ENCODE peak calls at places on chromosomes 3 and 15, in seven cellular contexts. One of them, this sample, is unnamed.

GRCh38 chr15:42695527-42696071 is 41.3 kb downstream of the CDAN1 start:
- DNase-seq in esophagus squamous epithelium: no peak
- DNase-seq in psoas muscle: no peak
- DNase-seq in iPS DF 6.9: no peak
- DNase-seq in ovary: no peak
- DNase-seq in CD4-positive, alpha-beta memory T cell: no peak
- DNase-seq in cardiac muscle cell: no peak
- DNase-seq in this sample: no peak

GRCh38 chr15:76987896-76988860 is 6.7 kb upstream of the PSTPIP1 start:
- DNase-seq in esophagus squamous epithelium: no peak
- DNase-seq in psoas muscle: peak; percentile 76
- DNase-seq in iPS DF 6.9: no peak
- DNase-seq in ovary: no peak
- DNase-seq in CD4-positive, alpha-beta memory T cell: no peak
- DNase-seq in cardiac muscle cell: no peak
- DNase-seq in this sample: no peak

GRCh38 chr3:124542483-124542882 is 187.8 kb upstream of the UMPS start:
- DNase-seq in esophagus squamous epithelium: no peak
- DNase-seq in psoas muscle: no peak
- DNase-seq in iPS DF 6.9: no peak
- DNase-seq in ovary: no peak
- DNase-seq in CD4-positive, alpha-beta memory T cell: no peak
- DNase-seq in cardiac muscle cell: no peak
- DNase-seq in this sample: no peak

GRCh38 chr3:63979093-63979492 is 44.2 kb downstream of the PSMD6 start:
- DNase-seq in esophagus squamous epithelium: no peak
- DNase-seq in psoas muscle: no peak
- DNase-seq in iPS DF 6.9: no peak
- DNase-seq in ovary: no peak
- DNase-seq in CD4-positive, alpha-beta memory T cell: peak; percentile 67
- DNase-seq in cardiac muscle cell: peak; percentile 88
- DNase-seq in this sample: peak; percentile 69

GRCh38 chr3:162096874-162097273 is 600.3 kb downstream of the OTOL1 start:
- DNase-seq in esophagus squamous epithelium: no peak
- DNase-seq in psoas muscle: no peak
- DNase-seq in iPS DF 6.9: no peak
- DNase-seq in ovary: no peak
- DNase-seq in CD4-positive, alpha-beta memory T cell: no peak
- DNase-seq in cardiac muscle cell: no peak
- DNase-seq in this sample: no peak

GRCh38 chr3:187919018-187919417 is 173.8 kb upstream of the BCL6 start:
- DNase-seq in esophagus squamous epithelium: no peak
- DNase-seq in psoas muscle: no peak
- DNase-seq in iPS DF 6.9: no peak
- DNase-seq in ovary: no peak
- DNase-seq in CD4-positive, alpha-beta memory T cell: peak; percentile 59
- DNase-seq in cardiac muscle cell: peak; percentile 20
- DNase-seq in this sample: peak; percentile 60

GRCh38 chr3:145333931-145334330 is 827.1 kb downstream of the PLOD2 start:
- DNase-seq in esophagus squamous epithelium: no peak
- DNase-seq in psoas muscle: no peak
- DNase-seq in iPS DF 6.9: no peak
- DNase-seq in ovary: no peak
- DNase-seq in CD4-positive, alpha-beta memory T cell: no peak
- DNase-seq in cardiac muscle cell: no peak
- DNase-seq in this sample: no peak

GRCh38 chr3:147843331-147843730 is 434.2 kb downstream of the ZIC1 start:
- DNase-seq in esophagus squamous epithelium: no peak
- DNase-seq in psoas muscle: no peak
- DNase-seq in iPS DF 6.9: no peak
- DNase-seq in ovary: no peak
- DNase-seq in CD4-positive, alpha-beta memory T cell: no peak
- DNase-seq in cardiac muscle cell: no peak
- DNase-seq in this sample: no peak

GRCh38 chr3:180646187-180646790 is 33.0 kb downstream of the CCDC39 start:
- DNase-seq in esophagus squamous epithelium: no peak
- DNase-seq in psoas muscle: no peak
- DNase-seq in iPS DF 6.9: no peak
- DNase-seq in ovary: no peak
- DNase-seq in CD4-positive, alpha-beta memory T cell: no peak
- DNase-seq in cardiac muscle cell: no peak
- DNase-seq in this sample: no peak

GRCh38 chr3:124841517-124841916 is 45.6 kb downstream of the ITGB5 start:
- DNase-seq in esophagus squamous epithelium: no peak
- DNase-seq in psoas muscle: no peak
- DNase-seq in iPS DF 6.9: no peak
- DNase-seq in ovary: no peak
- DNase-seq in CD4-positive, alpha-beta memory T cell: no peak
- DNase-seq in cardiac muscle cell: no peak
- DNase-seq in this sample: no peak

GRCh38 chr15:69732133-69732532 is 279.5 kb downstream of the RPLP1 start:
- DNase-seq in esophagus squamous epithelium: no peak
- DNase-seq in psoas muscle: no peak
- DNase-seq in iPS DF 6.9: no peak
- DNase-seq in ovary: no peak
- DNase-seq in CD4-positive, alpha-beta memory T cell: no peak
- DNase-seq in cardiac muscle cell: no peak
- DNase-seq in this sample: no peak

GRCh38 chr3:125032683-125033082 is 23.1 kb downstream of the HEG1 start:
- DNase-seq in esophagus squamous epithelium: no peak
- DNase-seq in psoas muscle: no peak
- DNase-seq in iPS DF 6.9: no peak
- DNase-seq in ovary: no peak
- DNase-seq in CD4-positive, alpha-beta memory T cell: no peak
- DNase-seq in cardiac muscle cell: no peak
- DNase-seq in this sample: no peak

GRCh38 chr15:90101130-90101968 is 919 bp downstream of the IDH2 start:
- DNase-seq in esophagus squamous epithelium: no peak
- DNase-seq in psoas muscle: peak; percentile 46
- DNase-seq in iPS DF 6.9: no peak
- DNase-seq in ovary: peak; percentile 48
- DNase-seq in CD4-positive, alpha-beta memory T cell: no peak
- DNase-seq in cardiac muscle cell: peak; percentile 36
- DNase-seq in this sample: peak; percentile 29

DNA sequence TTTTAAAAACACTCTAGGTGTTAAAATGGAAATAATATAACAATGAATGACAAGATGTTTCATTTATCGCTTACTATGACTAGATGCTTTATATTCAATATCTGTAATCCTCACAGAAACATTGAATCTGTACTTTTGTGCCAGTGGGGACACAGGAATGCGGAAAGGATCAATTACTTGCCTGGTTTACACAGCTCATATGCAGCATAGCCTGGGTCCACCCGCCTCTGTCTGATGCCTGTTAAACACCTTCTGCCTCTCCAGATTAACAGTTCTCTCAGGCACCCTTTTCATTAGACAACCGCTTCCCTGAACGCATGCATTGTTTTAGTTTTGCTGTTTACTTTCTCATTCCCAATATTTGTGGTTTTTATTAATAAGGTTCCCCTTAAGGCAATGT is 12.9 kb upstream of the KCNAB1 start:
- DNase-seq in esophagus squamous epithelium: no peak
- DNase-seq in psoas muscle: no peak
- DNase-seq in iPS DF 6.9: no peak
- DNase-seq in ovary: no peak
- DNase-seq in CD4-positive, alpha-beta memory T cell: no peak
- DNase-seq in cardiac muscle cell: no peak
- DNase-seq in this sample: no peak
- H3K27me3 ChIP-seq in esophagus squamous epithelium: no peaks in the 10 kb centered on the region
- H3K27me3 ChIP-seq in psoas muscle: no peaks in the 10 kb centered on the region
- H3K27me3 ChIP-seq in iPS DF 6.9: no peaks in the 10 kb centered on the region
- H3K27me3 ChIP-seq in ovary: no peaks in the 10 kb centered on the region
- H3K27me3 ChIP-seq in CD4-positive, alpha-beta memory T cell: no peaks in the 10 kb centered on the region
- H3K27me3 ChIP-seq in cardiac muscle cell: no peaks in the 10 kb centered on the region
- H3K27me3 ChIP-seq in this sample: no peaks in the 10 kb centered on the region

DNA sequence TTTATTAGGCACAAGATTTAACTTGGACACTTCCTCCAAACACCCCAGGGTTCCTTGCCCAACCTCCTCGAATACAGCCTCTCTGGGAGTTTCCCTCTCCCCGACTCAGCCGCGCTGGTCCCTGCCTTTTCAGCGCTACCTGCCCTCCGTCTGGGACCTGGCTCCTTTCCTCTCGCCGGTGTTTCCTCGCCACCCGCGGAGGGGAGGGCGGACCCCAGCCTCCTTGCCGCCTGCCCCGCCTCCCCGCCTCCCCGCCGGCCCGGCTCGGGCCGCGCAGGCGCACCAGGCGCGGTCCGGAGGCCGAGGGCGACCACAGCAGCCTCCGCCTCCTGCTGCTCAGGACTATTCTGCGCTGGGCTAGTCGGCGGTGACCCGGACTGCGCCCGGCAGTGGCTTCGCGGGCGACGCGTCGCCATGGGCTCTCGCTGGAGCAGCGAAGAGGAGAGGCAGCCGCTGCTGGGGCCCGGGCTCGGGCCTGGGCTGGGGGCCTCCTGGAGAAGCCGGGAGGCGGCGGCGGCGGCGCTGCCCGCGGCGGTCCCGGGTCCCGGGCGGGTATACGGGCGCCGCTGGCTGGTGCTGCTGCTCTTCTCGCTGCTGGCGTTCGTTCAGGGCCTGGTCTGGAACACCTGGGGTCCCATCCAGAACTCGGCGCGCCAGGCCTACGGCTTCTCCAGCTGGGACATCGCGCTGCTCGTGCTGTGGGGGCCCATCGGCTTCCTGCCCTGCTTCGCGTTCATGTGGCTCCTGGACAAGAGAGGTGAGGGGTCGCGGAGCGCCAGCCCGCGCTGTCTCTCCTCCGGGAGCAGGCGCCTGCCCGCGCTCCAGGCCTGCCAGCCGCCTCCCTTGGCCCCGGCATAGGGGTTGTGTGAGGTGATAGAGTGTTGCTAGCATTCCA is at the start of gene SLC49A4:
- DNase-seq in esophagus squamous epithelium: no peak
- DNase-seq in psoas muscle: peak; percentile 81
- DNase-seq in iPS DF 6.9: peak; percentile 75
- DNase-seq in ovary: peak; percentile 74
- DNase-seq in CD4-positive, alpha-beta memory T cell: peak; percentile 68
- DNase-seq in cardiac muscle cell: peak; percentile 81
- DNase-seq in this sample: peak; percentile 61
- H3K27me3 ChIP-seq in esophagus squamous epithelium: no peaks in the 10 kb centered on the region
- H3K27me3 ChIP-seq in psoas muscle: no peaks in the 10 kb centered on the region
- H3K27me3 ChIP-seq in iPS DF 6.9: no peaks in the 10 kb centered on the region
- H3K27me3 ChIP-seq in ovary: no peaks in the 10 kb centered on the region
- H3K27me3 ChIP-seq in CD4-positive, alpha-beta memory T cell: no peaks in the 10 kb centered on the region
- H3K27me3 ChIP-seq in cardiac muscle cell: peaks cover 11% of the 10 kb centered on the region
- H3K27me3 ChIP-seq in this sample: no peaks in the 10 kb centered on the region

DNA sequence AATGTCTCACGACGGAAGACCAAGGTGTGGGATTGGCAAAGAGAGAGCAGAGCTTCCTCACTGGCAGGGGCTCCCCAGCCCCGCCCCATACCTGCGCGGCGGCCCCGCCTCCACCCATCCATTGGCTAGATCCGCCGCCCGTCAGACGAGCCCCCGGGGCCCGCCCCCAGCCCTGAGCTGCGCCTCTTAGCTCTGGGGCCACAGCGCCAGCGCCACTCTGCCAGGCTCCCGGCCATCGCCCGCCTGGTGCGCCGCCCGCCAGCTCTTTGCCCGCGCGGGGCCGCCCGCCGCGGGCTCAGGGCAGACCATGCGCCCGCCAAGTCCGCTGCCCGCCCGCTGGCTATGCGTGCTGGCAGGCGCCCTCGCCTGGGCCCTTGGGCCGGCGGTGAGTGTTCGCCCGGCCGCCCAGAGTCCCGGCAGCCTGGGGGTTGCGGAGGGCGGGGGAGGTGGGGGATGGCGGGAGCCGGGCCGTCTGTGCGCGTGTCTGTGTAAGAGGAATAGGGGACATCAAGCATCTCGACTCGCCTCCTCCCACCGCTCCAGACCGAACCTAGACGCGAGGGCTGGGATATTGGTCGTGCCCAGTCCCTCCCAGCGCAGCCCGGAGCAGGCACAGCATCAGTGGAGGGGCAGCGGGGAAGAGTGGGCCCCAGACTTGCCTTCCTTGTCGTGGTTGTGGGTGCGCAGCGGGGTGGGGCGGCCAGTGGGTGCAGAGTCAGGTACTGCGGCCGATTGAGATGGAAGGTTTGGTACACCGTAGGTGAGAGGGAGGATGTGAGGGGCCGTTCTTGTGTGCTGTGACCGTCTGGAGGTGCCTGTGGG is at the start of gene VIPR1:
- DNase-seq in esophagus squamous epithelium: peak; percentile 24
- DNase-seq in psoas muscle: peak; percentile 63
- DNase-seq in iPS DF 6.9: peak; percentile 67
- DNase-seq in ovary: no peak
- DNase-seq in CD4-positive, alpha-beta memory T cell: peak; percentile 94
- DNase-seq in cardiac muscle cell: peak; percentile 42
- DNase-seq in this sample: peak; percentile 89
- H3K27me3 ChIP-seq in esophagus squamous epithelium: peaks cover 57% of the 10 kb centered on the region
- H3K27me3 ChIP-seq in psoas muscle: peaks cover 15% of the 10 kb centered on the region
- H3K27me3 ChIP-seq in iPS DF 6.9: peaks cover 13% of the 10 kb centered on the region
- H3K27me3 ChIP-seq in ovary: no peaks in the 10 kb centered on the region
- H3K27me3 ChIP-seq in CD4-positive, alpha-beta memory T cell: peaks cover 9% of the 10 kb centered on the region
- H3K27me3 ChIP-seq in cardiac muscle cell: peaks cover 55% of the 10 kb centered on the region
- H3K27me3 ChIP-seq in this sample: peaks cover 22% of the 10 kb centered on the region

GRCh38 chr3:138940446-138940845 is 6.5 kb downstream of the FOXL2 start:
- DNase-seq in esophagus squamous epithelium: no peak
- DNase-seq in psoas muscle: no peak
- DNase-seq in iPS DF 6.9: no peak
- DNase-seq in ovary: peak; percentile 37
- DNase-seq in CD4-positive, alpha-beta memory T cell: no peak
- DNase-seq in cardiac muscle cell: no peak
- DNase-seq in this sample: no peak

GRCh38 chr3:138937690-138938055 is 9.3 kb downstream of the FOXL2 start:
- DNase-seq in esophagus squamous epithelium: no peak
- DNase-seq in psoas muscle: no peak
- DNase-seq in iPS DF 6.9: no peak
- DNase-seq in ovary: no peak
- DNase-seq in CD4-positive, alpha-beta memory T cell: no peak
- DNase-seq in cardiac muscle cell: no peak
- DNase-seq in this sample: no peak

GRCh38 chr3:138938056-138938876 is 8.7 kb downstream of the FOXL2 start:
- DNase-seq in esophagus squamous epithelium: no peak
- DNase-seq in psoas muscle: no peak
- DNase-seq in iPS DF 6.9: no peak
- DNase-seq in ovary: peak; percentile 39
- DNase-seq in CD4-positive, alpha-beta memory T cell: no peak
- DNase-seq in cardiac muscle cell: no peak
- DNase-seq in this sample: no peak

GRCh38 chr3:138939563-138940241 is 7.2 kb downstream of the FOXL2 start:
- DNase-seq in esophagus squamous epithelium: no peak
- DNase-seq in psoas muscle: no peak
- DNase-seq in iPS DF 6.9: no peak
- DNase-seq in ovary: peak; percentile 54
- DNase-seq in CD4-positive, alpha-beta memory T cell: no peak
- DNase-seq in cardiac muscle cell: no peak
- DNase-seq in this sample: no peak

GRCh38 chr3:138938877-138939562 is 7.9 kb downstream of the FOXL2 start:
- DNase-seq in esophagus squamous epithelium: no peak
- DNase-seq in psoas muscle: no peak
- DNase-seq in iPS DF 6.9: no peak
- DNase-seq in ovary: peak; percentile 37
- DNase-seq in CD4-positive, alpha-beta memory T cell: no peak
- DNase-seq in cardiac muscle cell: no peak
- DNase-seq in this sample: no peak
- H3K27me3 ChIP-seq in esophagus squamous epithelium: peaks cover 97% of the 10 kb centered on the region
- H3K27me3 ChIP-seq in psoas muscle: peaks cover 41% of the 10 kb centered on the region
- H3K27me3 ChIP-seq in iPS DF 6.9: peaks cover 71% of the 10 kb centered on the region
- H3K27me3 ChIP-seq in ovary: no peaks in the 10 kb centered on the region
- H3K27me3 ChIP-seq in CD4-positive, alpha-beta memory T cell: peaks cover 76% of the 10 kb centered on the region
- H3K27me3 ChIP-seq in cardiac muscle cell: peaks cover 100% of the 10 kb centered on the region
- H3K27me3 ChIP-seq in this sample: peaks cover 82% of the 10 kb centered on the region

DNA sequence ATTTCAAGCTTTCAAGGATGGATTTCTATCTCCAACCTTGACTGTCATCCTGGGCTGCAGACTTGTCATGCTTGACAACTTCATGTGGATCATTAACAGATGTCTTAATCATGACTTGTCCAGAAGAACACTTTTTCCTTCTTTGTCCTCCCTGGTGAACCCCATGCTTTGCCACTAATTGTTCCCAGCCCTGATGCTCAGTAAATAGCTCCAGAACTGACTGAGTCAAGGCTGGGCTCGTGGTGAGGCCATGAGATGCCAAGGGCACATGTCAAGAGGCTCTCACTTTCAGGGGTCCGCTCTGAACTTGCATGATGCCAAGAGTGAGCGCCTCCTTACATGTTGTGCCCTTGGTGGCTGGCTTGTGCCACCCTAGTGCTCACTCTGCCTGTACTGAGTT is 48.9 kb upstream of the KY start:
- DNase-seq in esophagus squamous epithelium: no peak
- DNase-seq in psoas muscle: no peak
- DNase-seq in iPS DF 6.9: no peak
- DNase-seq in ovary: no peak
- DNase-seq in CD4-positive, alpha-beta memory T cell: no peak
- DNase-seq in cardiac muscle cell: no peak
- DNase-seq in this sample: no peak
- H3K27me3 ChIP-seq in esophagus squamous epithelium: no peaks in the 10 kb centered on the region
- H3K27me3 ChIP-seq in psoas muscle: no peaks in the 10 kb centered on the region
- H3K27me3 ChIP-seq in iPS DF 6.9: peaks cover 12% of the 10 kb centered on the region
- H3K27me3 ChIP-seq in ovary: no peaks in the 10 kb centered on the region
- H3K27me3 ChIP-seq in CD4-positive, alpha-beta memory T cell: no peaks in the 10 kb centered on the region
- H3K27me3 ChIP-seq in cardiac muscle cell: peaks cover 22% of the 10 kb centered on the region
- H3K27me3 ChIP-seq in this sample: no peaks in the 10 kb centered on the region

This sample was measured in CD8-positive, alpha-beta memory T cell.